ENCODE peak calls at places on chromosomes 6 and 20, in four cellular contexts. S is CD8-positive, alpha-beta T cell; F is heart left ventricle; U is Peyer's patch. Q is an unnamed sample. For H3K27me3, the result is how much of the 10 kb centered on the place peaks cover.

GRCh38 chr20:37992802-37993538 is 40.3 kb downstream of the TTI1 start:
- DNase-seq in S (no peak), F (peak), U (no peak), Q (peak)

GRCh38 chr6:19375613-19376012 is 461.6 kb upstream of the ID4 start:
- DNase-seq in S (no peak), F (no peak), U (no peak), Q (no peak)

GRCh38 chr6:30073489-30074240 is 1.9 kb downstream of the RNF39 start:
- DNase-seq in S (no peak), F (no peak), U (no peak), Q (peak)

GRCh38 chr6:92810913-92811312 is 608.4 kb downstream of the EPHA7 start:
- DNase-seq in S (no peak), F (no peak), U (no peak), Q (no peak)

GRCh38 chr6:150683320-150683719 is 83.6 kb downstream of the PLEKHG1 start:
- DNase-seq in S (no peak), F (peak), U (peak), Q (no peak)

GRCh38 chr6:63351995-63352586 is 32.3 kb upstream of the LGSN start:
- DNase-seq in S (no peak), F (no peak), U (no peak), Q (no peak)

GRCh38 chr20:542777-543368 is 717 bp downstream of the CSNK2A1 start:
- DNase-seq in S (peak), F (peak), U (peak), Q (peak)

GRCh38 chr6:170243791-170244291 is 47.0 kb downstream of the DLL1 start:
- DNase-seq in S (no peak), F (no peak), U (no peak), Q (no peak)

GRCh38 chr6:14037402-14038277 is 79.9 kb upstream of the CD83 start:
- DNase-seq in S (no peak), F (no peak), U (no peak), Q (no peak)

GRCh38 chr20:10611357-10611756 is 62.4 kb downstream of the JAG1 start:
- DNase-seq in S (no peak), F (peak), U (no peak), Q (no peak)

GRCh38 chr20:23937303-23938117 is 51.1 kb downstream of the GGTLC1 start:
- DNase-seq in S (peak), F (peak), U (peak), Q (peak)

GRCh38 chr6:154509421-154510143 is 903 bp downstream of the CNKSR3 start:
- DNase-seq in S (no peak), F (peak), U (peak), Q (peak)

GRCh38 chr6:15481892-15482291 is 180.9 kb downstream of the DTNBP1 start:
- DNase-seq in S (no peak), F (no peak), U (no peak), Q (no peak)

DNA sequence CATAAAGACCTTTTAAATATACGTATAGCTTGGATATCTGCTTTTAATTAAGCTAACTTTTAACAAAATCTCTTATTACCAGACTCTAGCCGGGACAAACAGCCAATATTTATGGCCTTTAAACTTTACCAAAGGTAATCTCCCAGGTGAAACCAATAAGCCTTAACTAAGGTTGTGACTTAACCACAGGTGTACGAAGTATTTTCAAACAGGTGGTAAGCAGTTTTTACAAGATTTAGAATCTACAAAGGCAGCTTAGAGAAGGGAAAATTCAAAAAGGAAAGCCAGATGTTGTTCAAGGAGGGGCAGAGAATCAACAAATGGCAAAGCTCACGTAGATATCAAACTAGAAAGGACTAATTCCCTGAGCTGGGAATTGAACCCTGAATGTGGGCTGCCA is 15.8 kb downstream of the WFDC2 start:
- DNase-seq in S (no peak), F (no peak), U (no peak), Q (no peak)
- H3K27me3 ChIP-seq in S (under half), F (under half), U (under half), Q (under half)

GRCh38 chr6:34468378-34468892 is 2.6 kb downstream of the PACSIN1 start:
- DNase-seq in S (no peak), F (no peak), U (peak), Q (no peak)

GRCh38 chr6:34465551-34466241 is at the start of gene PACSIN1:
- DNase-seq in S (no peak), F (peak), U (peak), Q (no peak)

GRCh38 chr6:34469499-34469898 is 3.6 kb downstream of the PACSIN1 start:
- DNase-seq in S (no peak), F (no peak), U (no peak), Q (no peak)

GRCh38 chr6:34463849-34464248 is 2.0 kb upstream of the PACSIN1 start:
- DNase-seq in S (no peak), F (no peak), U (no peak), Q (no peak)

GRCh38 chr6:34466242-34467185 is 638 bp downstream of the PACSIN1 start:
- DNase-seq in S (no peak), F (no peak), U (no peak), Q (no peak)
- H3K4me3 ChIP-seq in S (no peak), F (peak), U (peak), Q (peak)

GRCh38 chr6:138008791-138009190 is 98.4 kb downstream of the PERP start:
- DNase-seq in S (no peak), F (no peak), U (no peak), Q (no peak)
- H3K27me3 ChIP-seq in S (under half), F (under half), U (under half), Q (under half)

GRCh38 chr6:5994999-5995698 is 11.6 kb downstream of the NRN1 start:
- DNase-seq in S (no peak), F (no peak), U (no peak), Q (no peak)
- H3K4me3 ChIP-seq in S (no peak), F (no peak), U (no peak), Q (no peak)

DNA sequence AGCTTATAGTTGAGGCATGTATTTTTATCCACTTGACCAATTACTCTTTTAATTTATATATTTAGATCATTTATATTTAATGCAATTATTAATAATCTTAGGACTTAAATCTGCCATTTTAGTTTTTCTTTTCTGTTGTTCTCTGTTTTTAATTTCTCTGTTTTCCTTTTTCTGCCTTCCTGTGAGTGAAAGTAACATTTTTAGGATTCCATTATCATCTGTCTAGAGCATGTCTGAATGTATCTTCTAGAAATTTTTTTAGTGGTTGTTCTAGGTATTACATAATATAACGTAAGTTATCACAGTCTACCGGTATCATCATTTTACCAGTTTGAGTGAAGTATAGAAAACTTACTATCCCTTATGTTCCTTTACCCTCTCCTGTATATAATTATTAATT is 197.3 kb downstream of the UNC5CL start:
- DNase-seq in S (no peak), F (no peak), U (no peak), Q (no peak)
- H3K27me3 ChIP-seq in S (under half), F (under half), U (under half), Q (under half)

GRCh38 chr6:6565488-6565887 is 23.0 kb upstream of the LY86 start:
- DNase-seq in S (no peak), F (no peak), U (no peak), Q (no peak)
- H3K4me3 ChIP-seq in S (no peak), F (no peak), U (no peak), Q (no peak)

DNA sequence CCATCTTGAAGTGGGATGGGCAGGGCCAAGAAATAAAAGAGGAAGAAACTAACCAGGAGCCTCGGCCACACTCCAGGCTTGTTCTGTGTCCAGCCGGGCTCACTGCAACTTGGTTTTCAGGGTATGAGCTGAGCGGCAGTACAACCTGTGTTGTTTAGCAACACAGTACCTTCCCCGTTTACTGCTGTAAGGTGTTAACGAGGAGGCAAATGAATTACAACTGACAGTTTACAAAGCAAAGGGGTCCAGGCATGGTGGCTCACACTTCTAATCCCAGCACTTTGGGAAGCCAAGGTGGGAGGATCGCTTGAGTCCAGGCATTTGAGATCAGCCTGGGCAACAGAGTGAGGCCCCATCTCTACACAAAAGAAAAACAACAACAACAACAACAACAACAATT is 481.3 kb upstream of the SULF2 start:
- DNase-seq in S (no peak), F (no peak), U (no peak), Q (no peak)
- H3K27me3 ChIP-seq in S (under half), F (under half), U (under half), Q (under half)

GRCh38 chr20:6051505-6051904 is 2.4 kb downstream of the LRRN4 start:
- DNase-seq in S (no peak), F (no peak), U (no peak), Q (no peak)
- H3K4me3 ChIP-seq in S (no peak), F (no peak), U (no peak), Q (no peak)

GRCh38 chr6:44476849-44477248 is 89.3 kb downstream of the CDC5L start:
- DNase-seq in S (no peak), F (no peak), U (no peak), Q (no peak)

GRCh38 chr6:44480097-44480539 is 92.6 kb downstream of the CDC5L start:
- DNase-seq in S (no peak), F (no peak), U (no peak), Q (no peak)

GRCh38 chr6:44477293-44477894 is 89.9 kb downstream of the CDC5L start:
- DNase-seq in S (no peak), F (no peak), U (no peak), Q (no peak)

GRCh38 chr6:44478591-44479254 is 91.2 kb downstream of the CDC5L start:
- DNase-seq in S (no peak), F (no peak), U (no peak), Q (no peak)

GRCh38 chr6:44478158-44478557 is 90.7 kb downstream of the CDC5L start:
- DNase-seq in S (no peak), F (no peak), U (no peak), Q (no peak)
- H3K27me3 ChIP-seq in S (under half), F (under half), U (under half), Q (under half)

GRCh38 chr6:10418361-10418861 is 3.5 kb upstream of the TFAP2A start:
- DNase-seq in S (no peak), F (no peak), U (no peak), Q (no peak)

GRCh38 chr6:10417681-10418104 is 2.8 kb upstream of the TFAP2A start:
- DNase-seq in S (no peak), F (no peak), U (no peak), Q (no peak)

GRCh38 chr6:10420546-10421507 is 6.0 kb upstream of the TFAP2A start:
- DNase-seq in S (no peak), F (no peak), U (no peak), Q (no peak)

GRCh38 chr6:10419749-10420545 is 5.1 kb upstream of the TFAP2A start:
- DNase-seq in S (no peak), F (no peak), U (no peak), Q (no peak)

GRCh38 chr6:10418862-10419748 is 4.2 kb upstream of the TFAP2A start:
- DNase-seq in S (no peak), F (no peak), U (no peak), Q (no peak)
- H3K4me3 ChIP-seq in S (no peak), F (no peak), U (no peak), Q (no peak)